ENCODE peak calls at places on chromosomes 4 and X, in four cellular contexts. X, A, I and C are unnamed samples. For H3K9me1, the result is how much of the 10 kb centered on the place peaks cover.

GRCh38 chr4:186486172-186486571 is 69.2 kb downstream of the MTNR1A start:
- DNase-seq in X (no peak), A (no peak), I (no peak), C (peak)

GRCh38 chr4:100895572-100896197 is 377.9 kb upstream of the EMCN start:
- DNase-seq in I (no peak), A (no peak), X (peak), C (no peak)

GRCh38 chrX:53330331-53330730 is 48.9 kb upstream of the IQSEC2 start:
- DNase-seq in A (no peak), I (no peak), X (no peak), C (no peak)

GRCh38 chr4:135515295-135515694 is 1313.7 kb upstream of the PABPC4L start:
- DNase-seq in A (no peak), I (no peak), X (no peak), C (no peak)

GRCh38 chr4:99868126-99868596 is 26.1 kb downstream of the LAMTOR3 start:
- DNase-seq in X (no peak), A (no peak), I (no peak), C (peak)

GRCh38 chr4:144578681-144579080 is 67.3 kb upstream of the HHIP start:
- DNase-seq in A (no peak), X (no peak), I (no peak), C (peak)

GRCh38 chrX:11267311-11267910 is 25.8 kb upstream of the AMELX start:
- DNase-seq in A (no peak), X (no peak), I (no peak), C (no peak)

GRCh38 chr4:53608649-53609048 is 17.4 kb upstream of the LNX1 start:
- DNase-seq in I (no peak), X (no peak), A (no peak), C (no peak)

GRCh38 chr4:83054928-83055327 is 19.9 kb downstream of the COPS4 start:
- DNase-seq in I (no peak), A (no peak), X (peak), C (peak)

GRCh38 chr4:123599920-123600394 is 203.4 kb downstream of the SPRY1 start:
- DNase-seq in I (no peak), A (peak), X (peak), C (peak)

GRCh38 chrX:8724176-8724757 is 7.7 kb downstream of the ANOS1 start:
- DNase-seq in A (no peak), I (no peak), X (peak), C (no peak)

GRCh38 chr4:11367371-11367770 is 61.3 kb downstream of the HS3ST1 start:
- DNase-seq in I (no peak), A (no peak), X (peak), C (peak)

GRCh38 chrX:48715066-48715465 is 18.5 kb downstream of the SUV39H1 start:
- DNase-seq in X (no peak), A (no peak), I (no peak), C (peak)

GRCh38 chr4:150818661-150819060 is 196.4 kb downstream of the LRBA start:
- DNase-seq in X (peak), I (no peak), A (no peak), C (peak)

GRCh38 chrX:80388206-80388605 is 32.0 kb upstream of the TENT5D start:
- DNase-seq in X (no peak), I (no peak), A (no peak), C (no peak)

DNA sequence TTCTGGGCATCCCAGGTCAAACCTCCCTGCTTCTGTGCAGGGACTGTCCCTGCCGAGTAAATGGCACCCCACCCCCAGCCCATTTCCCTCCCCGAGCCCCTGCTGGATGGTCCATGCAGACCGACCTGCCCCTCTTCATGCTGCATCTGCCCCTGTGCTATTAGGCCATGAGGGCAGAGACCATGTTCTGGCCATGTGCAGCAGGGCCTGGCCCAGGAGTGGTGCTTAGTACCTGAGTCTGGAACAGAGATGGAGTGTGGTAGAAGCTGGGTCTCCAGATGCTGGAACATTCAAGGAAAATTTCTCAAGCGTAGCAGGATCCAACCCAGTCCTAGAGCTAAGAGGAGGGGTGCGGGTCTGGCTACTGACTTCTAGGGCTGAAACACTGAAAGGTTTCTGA is 15.3 kb upstream of the UBA1 start:
- DNase-seq in A (no peak), I (no peak), X (no peak), C (no peak)
- H3K9me1 ChIP-seq in A (under half), I (under half), X (under half), C (under half)

GRCh38 chrX:36908801-36909403 is 99.3 kb upstream of the FAM47C start:
- DNase-seq in X (peak), I (no peak), A (peak), C (peak)
- H3K9me1 ChIP-seq in X (under half), I (under half), A (under half), C (under half)

GRCh38 chr4:76458829-76459228 is 23.8 kb downstream of the SHROOM3 start:
- DNase-seq in X (no peak), A (no peak), I (no peak), C (no peak)

GRCh38 chr4:76457885-76458284 is 22.9 kb downstream of the SHROOM3 start:
- DNase-seq in I (no peak), X (no peak), A (no peak), C (no peak)

GRCh38 chr4:76459291-76459723 is 24.3 kb downstream of the SHROOM3 start:
- DNase-seq in A (no peak), I (no peak), X (peak), C (peak)

GRCh38 chr4:76453232-76453631 is 18.2 kb downstream of the SHROOM3 start:
- DNase-seq in I (no peak), X (no peak), A (no peak), C (no peak)

DNA sequence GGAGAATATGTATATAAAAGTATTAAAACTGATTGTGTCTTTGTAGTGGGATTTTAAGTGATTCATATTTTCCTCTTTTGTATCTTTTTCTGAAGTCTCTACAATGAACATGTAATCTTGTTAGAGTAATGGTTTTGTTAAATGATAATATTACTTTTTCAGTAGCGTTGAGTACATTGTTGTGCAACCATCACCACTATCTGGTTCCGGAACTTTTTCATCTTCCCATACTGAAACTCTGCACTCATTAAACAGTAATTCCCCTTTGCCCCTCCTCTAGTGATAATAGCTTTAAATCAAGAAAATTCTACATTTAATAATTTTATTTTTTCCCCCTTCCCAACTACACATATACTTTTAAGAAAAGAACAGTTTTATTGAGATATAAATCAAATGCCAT is 23.3 kb downstream of the SHROOM3 start:
- DNase-seq in A (no peak), X (no peak), I (no peak), C (no peak)
- H3K9me1 ChIP-seq in A (under half), X (under half), I (under half), C (under half)

DNA sequence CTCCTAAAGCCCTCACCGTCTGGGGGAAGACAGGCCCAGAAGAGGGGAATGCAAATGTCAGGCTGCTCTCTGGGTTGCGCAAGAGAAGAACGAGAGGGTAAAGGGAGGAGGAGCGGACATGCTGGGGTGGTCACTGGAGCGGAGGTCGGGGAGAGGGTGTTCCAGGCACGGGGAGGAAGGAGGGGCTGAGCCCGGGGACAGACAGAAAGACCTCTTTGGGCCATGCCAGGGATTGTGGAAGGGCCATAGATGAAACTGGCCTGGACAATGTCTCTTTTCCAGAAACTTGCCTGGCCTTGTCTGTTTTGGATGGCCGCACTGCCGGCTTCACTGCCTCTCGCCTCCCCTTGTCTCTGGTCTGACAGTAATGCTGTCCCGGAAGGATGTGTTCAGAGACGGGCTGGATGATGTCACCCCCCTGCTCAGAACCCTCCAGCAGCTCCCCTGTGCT is 121.0 kb downstream of the SORCS2 start:
- DNase-seq in I (no peak), A (no peak), X (no peak), C (no peak)
- H3K9me1 ChIP-seq in I (under half), A (under half), X (under half), C (under half)

DNA sequence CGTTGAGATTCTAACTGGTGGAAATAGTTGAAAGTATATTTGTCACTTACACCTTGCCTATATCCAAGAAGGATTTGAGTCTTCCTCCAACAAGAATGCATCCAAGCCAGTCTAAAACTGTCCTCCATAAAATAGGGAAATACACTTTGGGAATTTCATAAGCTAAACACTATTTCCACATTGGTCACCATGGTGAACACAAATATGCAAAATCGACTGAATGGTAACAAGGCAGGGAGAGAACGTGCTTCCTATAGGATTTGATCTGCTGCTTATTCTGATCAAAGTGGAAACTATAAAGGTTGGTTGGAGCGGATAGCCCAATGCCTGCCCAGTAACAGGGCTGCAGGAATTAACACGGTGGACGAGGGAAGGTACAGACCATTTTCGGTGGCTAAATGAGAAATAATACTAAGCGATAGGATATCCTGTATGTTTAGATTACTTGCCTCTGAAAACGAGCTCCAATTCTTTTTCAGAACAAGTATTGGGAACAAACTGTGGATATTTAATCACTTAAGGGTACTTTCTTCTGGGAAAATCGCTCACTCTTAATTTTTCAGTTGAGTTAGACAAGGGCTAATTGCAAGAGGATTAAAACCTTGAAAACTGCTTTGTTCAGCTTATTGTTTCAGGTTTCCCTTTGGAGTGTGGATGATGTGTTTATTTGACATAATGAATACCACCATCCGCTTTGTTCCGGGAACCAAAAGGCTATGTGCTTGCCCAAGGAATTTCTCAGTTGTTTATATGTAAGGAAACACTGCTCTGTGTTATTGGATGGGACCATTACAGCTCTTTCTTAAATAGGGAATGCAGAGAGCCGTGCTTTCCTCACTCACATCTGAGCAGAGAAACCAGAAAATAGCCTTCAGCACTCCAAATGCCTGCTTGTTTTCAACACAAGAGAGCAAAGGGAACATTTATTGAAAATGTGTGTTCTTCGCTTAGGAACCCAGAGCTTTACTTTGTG is 194.4 kb downstream of the CBR4 start:
- DNase-seq in A (no peak), X (peak), I (no peak), C (peak)
- H3K9me1 ChIP-seq in A (under half), X (under half), I (under half), C (under half)

DNA sequence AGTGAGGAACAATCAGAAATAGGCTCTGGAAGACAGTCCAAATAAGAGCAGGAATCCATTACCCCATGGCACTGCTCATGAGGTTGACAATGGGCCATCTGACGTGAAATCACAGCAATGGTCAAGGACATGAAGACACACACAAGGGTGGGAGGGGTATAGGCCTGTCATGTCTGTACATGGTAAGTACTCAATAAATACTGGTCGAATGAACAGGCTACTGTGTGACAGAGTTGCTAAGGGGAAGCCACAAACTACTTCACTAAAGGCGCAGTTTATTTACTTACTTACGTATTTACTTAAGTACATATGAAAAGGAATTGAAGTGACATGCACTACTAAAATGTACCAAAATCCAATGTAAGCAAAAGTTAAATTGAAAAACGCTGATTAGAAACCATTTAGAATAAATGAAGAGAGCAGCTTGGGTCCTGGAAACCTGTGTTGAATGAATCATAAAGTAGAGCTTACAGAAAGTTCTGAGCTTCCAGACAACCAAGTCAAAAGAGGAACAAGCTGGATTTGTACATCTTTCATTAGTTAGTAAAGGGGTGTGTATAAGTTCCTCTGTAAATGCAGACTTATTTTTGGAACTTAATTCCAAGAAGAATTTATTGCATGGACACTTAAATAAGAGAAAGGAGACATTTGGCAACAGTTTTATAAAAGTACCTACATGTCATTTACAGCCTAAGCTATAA is 32.7 kb downstream of the ALPK1 start:
- DNase-seq in X (no peak), I (no peak), A (no peak), C (no peak)
- H3K9me1 ChIP-seq in X (under half), I (under half), A (under half), C (under half)

GRCh38 chr4:40254961-40255721 is 58.3 kb downstream of the RHOH start:
- DNase-seq in A (no peak), I (peak), X (peak), C (peak)

GRCh38 chr4:40256329-40256728 is 59.5 kb downstream of the RHOH start:
- DNase-seq in A (no peak), X (no peak), I (peak), C (no peak)

GRCh38 chr4:40251366-40251765 is 54.5 kb downstream of the RHOH start:
- DNase-seq in A (no peak), I (peak), X (peak), C (no peak)

GRCh38 chr4:40255722-40256281 is 59.0 kb downstream of the RHOH start:
- DNase-seq in A (no peak), X (peak), I (peak), C (peak)

DNA sequence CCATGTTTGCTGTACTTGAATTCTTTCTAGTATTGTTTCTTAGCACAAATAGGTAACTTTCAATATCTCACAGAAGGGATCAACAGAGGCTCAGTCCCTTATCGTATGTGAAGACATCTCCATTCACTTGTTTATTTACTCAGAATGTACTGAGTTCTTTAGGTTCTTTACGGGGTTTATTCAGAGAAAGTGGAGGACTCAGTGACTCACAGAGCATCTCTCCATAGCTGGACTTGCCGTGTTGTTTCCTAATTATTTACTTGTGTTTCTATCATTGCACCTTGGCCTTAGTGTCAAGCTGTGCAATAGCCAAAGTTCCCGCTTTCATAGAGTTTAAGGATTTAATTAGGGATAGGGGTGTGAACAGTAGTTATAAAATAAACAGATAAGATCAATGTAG is 57.1 kb downstream of the RHOH start:
- DNase-seq in I (no peak), X (no peak), A (no peak), C (no peak)
- H3K9me1 ChIP-seq in I (under half), X (under half), A (under half), C (under half)